ENCODE peak calls at places on chromosome 7, in nine cellular contexts. R is NCI-H1694 treated with DMSO at 0.1 percent for 48 hours; T is renal cortical epithelial cell; L is activated CD4-positive, alpha-beta T cell treated with anti-CD3 and anti-CD28 coated beads for 24 hours; Q is stomach; W is skeletal muscle cell; Y is RCC 7860; I is thyroid gland; G is stimulated activated CD4-positive, alpha-beta T cell treated with anti-CD3 and anti-CD28 coated beads, Interleukin-12 subunit alpha, Interleukin-12 subunit beta, amount 100 ng/mL, for 4 hours. A is an unnamed sample.

GRCh38 chr7:73827568-73828106 is 3.2 kb upstream of the CLDN4 start:
- DNase-seq in T (peak), I (peak), Y (peak), W (no peak), L (no peak), G (no peak), Q (peak), R (peak), A (no peak)

GRCh38 chr7:66840316-66840715 is 80.7 kb upstream of the TMEM248 start:
- DNase-seq in Y (no peak), T (no peak), I (no peak), L (no peak), Q (no peak), W (no peak), R (no peak), G (no peak), A (no peak)

GRCh38 chr7:44633254-44634186 is 27.1 kb downstream of the OGDH start:
- DNase-seq in L (no peak), G (peak), Y (peak), W (peak), R (no peak), Q (peak), T (peak), I (peak), A (peak)

GRCh38 chr7:32298403-32299132 is 191.6 kb downstream of the LSM5 start:
- DNase-seq in I (peak), R (peak), Q (no peak), L (no peak), W (no peak), Y (no peak), T (no peak), G (no peak), A (peak)

GRCh38 chr7:107708956-107709355 is 35.0 kb upstream of the CBLL1 start:
- DNase-seq in G (no peak), T (no peak), W (no peak), Q (no peak), Y (no peak), R (no peak), L (no peak), I (no peak), A (no peak)

GRCh38 chr7:48309720-48310119 is 138.5 kb downstream of the ABCA13 start:
- DNase-seq in R (no peak), G (no peak), W (no peak), Q (no peak), I (no peak), T (no peak), L (no peak), Y (no peak), A (no peak)

GRCh38 chr7:124101173-124101768 is 68.4 kb upstream of the TMEM229A start:
- DNase-seq in W (no peak), Q (peak), G (no peak), I (no peak), T (peak), L (no peak), Y (no peak), R (peak), A (no peak)

GRCh38 chr7:35993663-35994622 is 159.1 kb upstream of the EEPD1 start:
- DNase-seq in R (no peak), Y (no peak), G (no peak), W (peak), L (no peak), T (no peak), I (no peak), Q (no peak), A (no peak)

GRCh38 chr7:128115326-128115820 is 84.1 kb upstream of the LRRC4 start:
- DNase-seq in Q (no peak), L (no peak), I (no peak), R (no peak), Y (peak), G (no peak), T (peak), W (no peak), A (no peak)

GRCh38 chr7:99607548-99607947 is 9.2 kb upstream of the ZSCAN25 start:
- DNase-seq in G (no peak), T (no peak), Y (no peak), W (no peak), I (no peak), L (no peak), Q (no peak), R (no peak), A (no peak)

GRCh38 chr7:7554021-7554432 is 12.7 kb upstream of the MIOS start:
- DNase-seq in W (peak), T (peak), G (no peak), Q (no peak), Y (no peak), R (peak), I (no peak), L (no peak), A (no peak)

A was measured in left cardiac atrium.